ENCODE peak calls at places on chromosomes 16 and 17, in four cellular contexts. Q is GM19239, F is NCI-H2171 treated with DMSO at 0.1 percent for 48 hours, J is tibial artery. E is an unnamed sample.

GRCh38 chr17:72223816-72224215 is 103.0 kb downstream of the SOX9 start:
- DNase-seq in F (no peak), J (no peak), Q (no peak), E (no peak)

GRCh38 chr17:41907633-41908539 is 10.9 kb downstream of the ACLY start:
- DNase-seq in F (no peak), Q (no peak), J (no peak), E (no peak)

GRCh38 chr17:80781188-80781577 is 210.5 kb upstream of the CHMP6 start:
- DNase-seq in Q (no peak), F (no peak), J (peak; percentile 68), E (no peak)

GRCh38 chr17:15655162-15655561 is 28.9 kb downstream of the TRIM16 start:
- DNase-seq in F (no peak), J (no peak), Q (no peak), E (no peak)

GRCh38 chr16:85610059-85610445 is 3.1 kb upstream of the GSE1 start:
- DNase-seq in F (peak; percentile 68), J (no peak), Q (no peak), E (no peak)

GRCh38 chr16:50153648-50154368 is 702 bp downstream of the TENT4B start:
- DNase-seq in F (no peak), Q (peak; percentile 30), J (no peak), E (peak; percentile 12)

GRCh38 chr17:81481011-81481799 is 31.4 kb downstream of the ACTG1 start:
- DNase-seq in Q (no peak), F (peak; percentile 86), J (peak; percentile 84), E (peak; percentile 27)

GRCh38 chr17:12227547-12227946 is 206.9 kb downstream of the MAP2K4 start:
- DNase-seq in J (no peak), Q (no peak), F (no peak), E (no peak)

GRCh38 chr17:12118617-12119016 is 97.9 kb downstream of the MAP2K4 start:
- DNase-seq in Q (no peak), F (no peak), J (no peak), E (no peak)

GRCh38 chr16:82329504-82330192 is 159.6 kb upstream of the MPHOSPH6 start:
- DNase-seq in Q (no peak), J (no peak), F (peak; percentile 52), E (no peak)

GRCh38 chr17:2749058-2749783 is at the start of gene CCDC92B:
- DNase-seq in Q (no peak), J (no peak), F (peak; percentile 64), E (no peak)

GRCh38 chr17:43790311-43790940 is 10.2 kb downstream of the CFAP97D1 start:
- DNase-seq in J (no peak), F (peak; percentile 7), Q (no peak), E (no peak)

GRCh38 chr17:38579934-38580333 is 25.8 kb downstream of the SRCIN1 start:
- DNase-seq in J (no peak), Q (no peak), F (peak; percentile 92), E (no peak)

GRCh38 chr16:68711421-68712139 is 25.5 kb upstream of the CDH1 start:
- DNase-seq in Q (no peak), F (no peak), J (no peak), E (no peak)

GRCh38 chr17:66317629-66318028 is 15.2 kb downstream of the PRKCA start:
- DNase-seq in J (no peak), F (no peak), Q (no peak), E (no peak)